ENCODE peak calls at places on chromosome 14, in nine cellular contexts. One of them, this sample, is unnamed.

GRCh38 chr14:74964787-74965769 is 9.7 kb upstream of the PGF start:
- DNase-seq in lower leg skin: no peak
- DNase-seq in neural crest cell: no peak
- DNase-seq in HFF-Myc: no peak
- DNase-seq in IMR-90: peak; percentile 40
- DNase-seq in A549: no peak
- DNase-seq in GM10248: no peak
- DNase-seq in AG10803: peak; percentile 42
- DNase-seq in hepatocyte: no peak
- DNase-seq in this sample: no peak

GRCh38 chr14:104913413-104913812 is 11.3 kb upstream of the PLD4 start:
- DNase-seq in lower leg skin: no peak
- DNase-seq in HFF-Myc: no peak
- DNase-seq in AG10803: no peak
- DNase-seq in hepatocyte: no peak
- DNase-seq in GM10248: no peak
- DNase-seq in IMR-90: no peak
- DNase-seq in A549: no peak
- DNase-seq in neural crest cell: no peak
- DNase-seq in this sample: no peak

GRCh38 chr14:104742586-104743455 is 10.1 kb upstream of the SIVA1 start:
- DNase-seq in neural crest cell: no peak
- DNase-seq in lower leg skin: no peak
- DNase-seq in IMR-90: no peak
- DNase-seq in A549: no peak
- DNase-seq in AG10803: no peak
- DNase-seq in GM10248: no peak
- DNase-seq in hepatocyte: no peak
- DNase-seq in HFF-Myc: no peak
- DNase-seq in this sample: no peak

GRCh38 chr14:50786821-50787464 is 44.0 kb downstream of the NIN start:
- DNase-seq in HFF-Myc: no peak
- DNase-seq in hepatocyte: no peak
- DNase-seq in IMR-90: no peak
- DNase-seq in A549: no peak
- DNase-seq in neural crest cell: no peak
- DNase-seq in AG10803: no peak
- DNase-seq in GM10248: no peak
- DNase-seq in lower leg skin: no peak
- DNase-seq in this sample: no peak

GRCh38 chr14:31037709-31038221 is 11.6 kb upstream of the STRN3 start:
- DNase-seq in lower leg skin: no peak
- DNase-seq in neural crest cell: no peak
- DNase-seq in hepatocyte: no peak
- DNase-seq in A549: no peak
- DNase-seq in IMR-90: no peak
- DNase-seq in AG10803: no peak
- DNase-seq in GM10248: no peak
- DNase-seq in HFF-Myc: no peak
- DNase-seq in this sample: no peak

GRCh38 chr14:35883677-35884293 is 57.6 kb downstream of the BRMS1L start:
- DNase-seq in GM10248: peak; percentile 39
- DNase-seq in neural crest cell: peak; percentile 25
- DNase-seq in HFF-Myc: no peak
- DNase-seq in hepatocyte: peak; percentile 41
- DNase-seq in IMR-90: peak; percentile 18
- DNase-seq in A549: peak; percentile 43
- DNase-seq in AG10803: peak; percentile 32
- DNase-seq in lower leg skin: no peak
- DNase-seq in this sample: peak; percentile 37

GRCh38 chr14:61505815-61506809 is 184.7 kb downstream of the PRKCH start:
- DNase-seq in HFF-Myc: no peak
- DNase-seq in IMR-90: peak; percentile 71
- DNase-seq in neural crest cell: no peak
- DNase-seq in hepatocyte: no peak
- DNase-seq in AG10803: peak; percentile 89
- DNase-seq in A549: no peak
- DNase-seq in lower leg skin: no peak
- DNase-seq in GM10248: no peak
- DNase-seq in this sample: no peak

GRCh38 chr14:34536951-34537676 is 2.4 kb downstream of the EAPP start:
- DNase-seq in hepatocyte: no peak
- DNase-seq in lower leg skin: no peak
- DNase-seq in AG10803: peak; percentile 65
- DNase-seq in HFF-Myc: no peak
- DNase-seq in A549: no peak
- DNase-seq in neural crest cell: no peak
- DNase-seq in GM10248: no peak
- DNase-seq in IMR-90: peak; percentile 76
- DNase-seq in this sample: no peak

GRCh38 chr14:104551851-104552737 is 27.5 kb upstream of the C14orf180 start:
- DNase-seq in neural crest cell: no peak
- DNase-seq in lower leg skin: peak; percentile 85
- DNase-seq in IMR-90: no peak
- DNase-seq in A549: no peak
- DNase-seq in HFF-Myc: no peak
- DNase-seq in AG10803: no peak
- DNase-seq in hepatocyte: no peak
- DNase-seq in GM10248: no peak
- DNase-seq in this sample: no peak

GRCh38 chr14:104870368-104871144 is 5.5 kb downstream of the CEP170B start:
- DNase-seq in A549: no peak
- DNase-seq in IMR-90: no peak
- DNase-seq in hepatocyte: no peak
- DNase-seq in AG10803: no peak
- DNase-seq in HFF-Myc: no peak
- DNase-seq in neural crest cell: no peak
- DNase-seq in lower leg skin: no peak
- DNase-seq in GM10248: no peak
- DNase-seq in this sample: peak; percentile 37

DNA sequence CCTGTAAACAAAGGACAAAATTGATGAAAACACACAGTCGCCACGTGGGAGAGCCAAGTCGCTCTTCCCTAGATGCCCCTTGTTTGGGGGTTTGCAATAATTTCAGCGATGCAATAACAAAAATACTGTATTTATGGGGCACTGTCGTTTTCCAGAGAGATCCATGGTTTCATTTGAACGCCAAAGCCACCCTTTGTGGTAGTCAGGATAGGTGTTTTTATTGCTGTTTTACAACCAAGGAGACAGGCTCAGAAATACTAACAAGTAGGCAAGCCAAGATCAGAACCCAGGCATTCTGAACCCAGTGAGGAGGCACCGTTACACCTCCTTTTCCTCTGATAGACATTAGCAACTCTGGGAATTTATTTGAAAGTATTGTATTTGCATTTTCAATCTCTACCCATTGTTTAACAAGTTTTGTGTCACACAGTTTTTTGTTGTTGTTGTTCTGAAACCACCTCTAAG is 827 bp upstream of the BTBD7 start:
- DNase-seq in AG10803: no peak
- DNase-seq in HFF-Myc: no peak
- DNase-seq in neural crest cell: no peak
- DNase-seq in lower leg skin: no peak
- DNase-seq in hepatocyte: no peak
- DNase-seq in GM10248: no peak
- DNase-seq in A549: no peak
- DNase-seq in IMR-90: no peak
- DNase-seq in this sample: no peak
- TF ChIP-seq CTCF in AG10803: no peak
- TF ChIP-seq CTCF in HFF-Myc: no peak
- TF ChIP-seq CTCF in neural crest cell: no peak
- TF ChIP-seq CTCF in lower leg skin: no peak
- TF ChIP-seq CTCF in hepatocyte: no peak
- TF ChIP-seq CTCF in GM10248: no peak
- TF ChIP-seq CTCF in A549: no peak
- TF ChIP-seq CTCF in IMR-90: no peak
- TF ChIP-seq CTCF in this sample: no peak

DNA sequence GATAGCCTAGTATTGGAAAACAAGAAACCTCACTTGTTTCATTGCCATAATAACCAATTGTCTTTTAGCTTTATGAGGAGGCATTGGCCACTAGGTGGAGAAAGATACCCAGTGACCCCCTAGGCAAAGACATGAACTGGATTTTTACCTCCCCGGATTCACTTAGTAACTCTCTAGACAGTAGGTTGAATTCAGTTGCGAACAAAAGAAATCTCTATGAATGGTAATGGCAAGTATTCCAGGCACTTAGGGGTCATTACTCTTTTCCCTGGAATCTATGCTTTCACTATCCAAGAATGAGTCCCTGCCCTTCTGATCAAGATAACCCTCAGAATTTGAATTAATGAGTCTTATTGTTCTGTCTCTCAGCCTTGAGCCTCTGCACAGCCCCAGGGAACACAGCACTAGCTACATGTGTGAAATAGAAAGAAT is 29.5 kb upstream of the RHOJ start:
- DNase-seq in IMR-90: peak; percentile 76
- DNase-seq in A549: peak; percentile 34
- DNase-seq in HFF-Myc: no peak
- DNase-seq in hepatocyte: peak; percentile 63
- DNase-seq in AG10803: peak; percentile 69
- DNase-seq in lower leg skin: no peak
- DNase-seq in neural crest cell: peak; percentile 26
- DNase-seq in GM10248: peak; percentile 20
- DNase-seq in this sample: peak; percentile 27
- TF ChIP-seq CTCF in IMR-90: peak; percentile 68
- TF ChIP-seq CTCF in A549: peak; percentile 44
- TF ChIP-seq CTCF in HFF-Myc: peak; percentile 57
- TF ChIP-seq CTCF in hepatocyte: peak; percentile 70
- TF ChIP-seq CTCF in AG10803: peak; percentile 78
- TF ChIP-seq CTCF in lower leg skin: no peak
- TF ChIP-seq CTCF in neural crest cell: peak; percentile 81
- TF ChIP-seq CTCF in GM10248: peak; percentile 34
- TF ChIP-seq CTCF in this sample: peak; percentile 31

GRCh38 chr14:24273422-24273998 is 2.1 kb upstream of the RABGGTA start:
- DNase-seq in lower leg skin: no peak
- DNase-seq in HFF-Myc: no peak
- DNase-seq in AG10803: no peak
- DNase-seq in GM10248: no peak
- DNase-seq in hepatocyte: no peak
- DNase-seq in A549: peak; percentile 43
- DNase-seq in neural crest cell: no peak
- DNase-seq in IMR-90: no peak
- DNase-seq in this sample: no peak
- TF ChIP-seq CTCF in lower leg skin: no peak
- TF ChIP-seq CTCF in HFF-Myc: no peak
- TF ChIP-seq CTCF in AG10803: no peak
- TF ChIP-seq CTCF in GM10248: no peak
- TF ChIP-seq CTCF in hepatocyte: no peak
- TF ChIP-seq CTCF in A549: no peak
- TF ChIP-seq CTCF in neural crest cell: no peak
- TF ChIP-seq CTCF in IMR-90: no peak
- TF ChIP-seq CTCF in this sample: no peak

DNA sequence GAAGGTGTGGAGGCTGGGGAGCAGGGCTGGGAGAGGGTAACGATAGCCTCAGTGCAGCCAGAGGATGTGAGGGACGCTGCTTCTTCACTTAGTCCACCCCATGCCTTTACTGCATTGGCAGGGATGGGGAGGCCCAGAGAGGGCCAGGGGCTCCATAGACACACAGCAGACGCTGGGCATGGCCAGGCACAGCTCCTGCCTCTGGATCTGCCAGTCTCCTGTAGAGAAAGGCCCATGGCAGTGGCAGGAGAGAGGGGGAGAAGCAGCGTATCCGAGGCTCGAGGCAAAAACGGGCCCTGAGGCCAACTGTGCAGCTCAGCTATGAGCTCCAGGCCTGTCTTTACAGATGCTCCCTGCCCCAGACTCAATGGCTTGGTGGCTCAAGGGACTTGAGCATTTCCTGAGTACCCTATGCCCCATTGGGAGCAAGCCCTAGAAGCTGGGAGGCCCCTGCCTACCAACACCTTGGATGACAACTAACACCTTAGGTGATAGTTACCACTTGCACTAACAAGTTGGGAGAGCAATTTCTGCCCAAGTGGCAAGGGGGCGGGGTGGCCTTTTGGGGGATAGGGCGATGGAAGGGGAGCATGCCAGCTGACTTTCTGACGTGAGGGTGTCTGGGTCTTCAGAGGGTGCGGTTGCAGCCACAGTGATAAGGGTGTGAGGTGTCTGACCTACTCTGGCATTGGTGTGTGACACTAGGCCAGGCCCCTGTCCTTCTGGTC is 5.0 kb upstream of the LBHD2 start:
- DNase-seq in AG10803: no peak
- DNase-seq in neural crest cell: no peak
- DNase-seq in GM10248: no peak
- DNase-seq in HFF-Myc: no peak
- DNase-seq in IMR-90: no peak
- DNase-seq in A549: no peak
- DNase-seq in lower leg skin: no peak
- DNase-seq in hepatocyte: no peak
- DNase-seq in this sample: no peak
- TF ChIP-seq CTCF in AG10803: no peak
- TF ChIP-seq CTCF in neural crest cell: no peak
- TF ChIP-seq CTCF in GM10248: no peak
- TF ChIP-seq CTCF in HFF-Myc: no peak
- TF ChIP-seq CTCF in IMR-90: no peak
- TF ChIP-seq CTCF in A549: no peak
- TF ChIP-seq CTCF in lower leg skin: no peak
- TF ChIP-seq CTCF in hepatocyte: no peak
- TF ChIP-seq CTCF in this sample: no peak

This sample was measured in Calu3.